ENCODE peak calls at places on chromosomes 2 and 18, in five cellular contexts. One of them, this sample, is unnamed.

GRCh38 chr2:131431336-131431735 is 44.6 kb upstream of the TUBA3D start:
- DNase-seq in K562: no peak
- DNase-seq in A549: no peak
- DNase-seq in sigmoid colon: no peak
- DNase-seq in stomach: no peak
- DNase-seq in this sample: no peak

GRCh38 chr2:223044092-223044836 is 7.7 kb upstream of the KCNE4 start:
- DNase-seq in K562: peak
- DNase-seq in A549: no peak
- DNase-seq in sigmoid colon: no peak
- DNase-seq in stomach: no peak
- DNase-seq in this sample: no peak

GRCh38 chr18:44518091-44518490 is 162.6 kb upstream of the SETBP1 start:
- DNase-seq in K562: no peak
- DNase-seq in A549: no peak
- DNase-seq in sigmoid colon: no peak
- DNase-seq in stomach: no peak
- DNase-seq in this sample: no peak

GRCh38 chr18:73674466-73674865 is 473.2 kb downstream of the FBXO15 start:
- DNase-seq in K562: no peak
- DNase-seq in A549: no peak
- DNase-seq in sigmoid colon: no peak
- DNase-seq in stomach: no peak
- DNase-seq in this sample: no peak

GRCh38 chr18:12028040-12028628 is 46.8 kb downstream of the IMPA2 start:
- DNase-seq in K562: no peak
- DNase-seq in A549: no peak
- DNase-seq in sigmoid colon: peak
- DNase-seq in stomach: no peak
- DNase-seq in this sample: no peak

GRCh38 chr2:235098273-235098672 is 146.5 kb downstream of the SH3BP4 start:
- DNase-seq in K562: no peak
- DNase-seq in A549: peak
- DNase-seq in sigmoid colon: no peak
- DNase-seq in stomach: no peak
- DNase-seq in this sample: no peak

GRCh38 chr18:45755936-45756335 is 32.0 kb downstream of the SLC14A1 start:
- DNase-seq in K562: no peak
- DNase-seq in A549: no peak
- DNase-seq in sigmoid colon: no peak
- DNase-seq in stomach: peak
- DNase-seq in this sample: no peak

GRCh38 chr2:23751747-23752265 is 175.1 kb downstream of the ATAD2B start:
- DNase-seq in K562: no peak
- DNase-seq in A549: no peak
- DNase-seq in sigmoid colon: no peak
- DNase-seq in stomach: no peak
- DNase-seq in this sample: no peak

GRCh38 chr2:88590998-88591613 is 36.2 kb downstream of the EIF2AK3 start:
- DNase-seq in K562: peak
- DNase-seq in A549: peak
- DNase-seq in sigmoid colon: no peak
- DNase-seq in stomach: no peak
- DNase-seq in this sample: no peak

GRCh38 chr2:144938308-144938709 is 418.4 kb upstream of the ZEB2 start:
- DNase-seq in K562: no peak
- DNase-seq in A549: peak
- DNase-seq in sigmoid colon: no peak
- DNase-seq in stomach: no peak
- DNase-seq in this sample: no peak

GRCh38 chr2:238895901-238896600 is 48.2 kb downstream of the TWIST2 start:
- DNase-seq in K562: no peak
- DNase-seq in A549: no peak
- DNase-seq in sigmoid colon: peak
- DNase-seq in stomach: peak
- DNase-seq in this sample: peak

GRCh38 chr18:2306641-2307040 is 264.7 kb downstream of the METTL4 start:
- DNase-seq in K562: no peak
- DNase-seq in A549: no peak
- DNase-seq in sigmoid colon: no peak
- DNase-seq in stomach: no peak
- DNase-seq in this sample: no peak

GRCh38 chr2:10926191-10926830 is 14.6 kb downstream of the KCNF1 start:
- DNase-seq in K562: no peak
- DNase-seq in A549: no peak
- DNase-seq in sigmoid colon: peak
- DNase-seq in stomach: no peak
- DNase-seq in this sample: no peak

GRCh38 chr2:64781991-64782390 is 128.3 kb upstream of the SERTAD2 start:
- DNase-seq in K562: no peak
- DNase-seq in A549: no peak
- DNase-seq in sigmoid colon: no peak
- DNase-seq in stomach: no peak
- DNase-seq in this sample: no peak

GRCh38 chr18:23706971-23707640 is 17.9 kb downstream of the LAMA3 start:
- DNase-seq in K562: no peak
- DNase-seq in A549: no peak
- DNase-seq in sigmoid colon: no peak
- DNase-seq in stomach: no peak
- DNase-seq in this sample: no peak

GRCh38 chr2:6788614-6789013 is 77.1 kb downstream of the CMPK2 start:
- DNase-seq in K562: no peak
- DNase-seq in A549: no peak
- DNase-seq in sigmoid colon: no peak
- DNase-seq in stomach: no peak
- DNase-seq in this sample: no peak

GRCh38 chr18:10564975-10565773 is 39.3 kb downstream of the NAPG start:
- DNase-seq in K562: peak
- DNase-seq in A549: no peak
- DNase-seq in sigmoid colon: no peak
- DNase-seq in stomach: no peak
- DNase-seq in this sample: no peak

GRCh38 chr2:84904717-84905174 is 710 bp upstream of the TMSB10 start:
- DNase-seq in K562: peak
- DNase-seq in A549: peak
- DNase-seq in sigmoid colon: peak
- DNase-seq in stomach: peak
- DNase-seq in this sample: peak
- TF ChIP-seq EP300 in K562: no peak
- TF ChIP-seq EP300 in A549: peak
- TF ChIP-seq EP300 in sigmoid colon: no peak
- TF ChIP-seq EP300 in stomach: peak
- TF ChIP-seq EP300 in this sample: peak

GRCh38 chr2:109033171-109033570 is 44.2 kb upstream of the EDAR start:
- DNase-seq in K562: no peak
- DNase-seq in A549: no peak
- DNase-seq in sigmoid colon: no peak
- DNase-seq in stomach: no peak
- DNase-seq in this sample: no peak
- H3K4me3 ChIP-seq in K562: no peak
- H3K4me3 ChIP-seq in A549: no peak
- H3K4me3 ChIP-seq in sigmoid colon: no peak
- H3K4me3 ChIP-seq in stomach: no peak
- H3K4me3 ChIP-seq in this sample: no peak

GRCh38 chr2:209619782-209620181 is 151.8 kb upstream of the UNC80 start:
- DNase-seq in K562: no peak
- DNase-seq in A549: no peak
- DNase-seq in sigmoid colon: no peak
- DNase-seq in stomach: no peak
- DNase-seq in this sample: no peak
- TF ChIP-seq EP300 in K562: no peak
- TF ChIP-seq EP300 in A549: no peak
- TF ChIP-seq EP300 in sigmoid colon: no peak
- TF ChIP-seq EP300 in stomach: no peak
- TF ChIP-seq EP300 in this sample: no peak

DNA sequence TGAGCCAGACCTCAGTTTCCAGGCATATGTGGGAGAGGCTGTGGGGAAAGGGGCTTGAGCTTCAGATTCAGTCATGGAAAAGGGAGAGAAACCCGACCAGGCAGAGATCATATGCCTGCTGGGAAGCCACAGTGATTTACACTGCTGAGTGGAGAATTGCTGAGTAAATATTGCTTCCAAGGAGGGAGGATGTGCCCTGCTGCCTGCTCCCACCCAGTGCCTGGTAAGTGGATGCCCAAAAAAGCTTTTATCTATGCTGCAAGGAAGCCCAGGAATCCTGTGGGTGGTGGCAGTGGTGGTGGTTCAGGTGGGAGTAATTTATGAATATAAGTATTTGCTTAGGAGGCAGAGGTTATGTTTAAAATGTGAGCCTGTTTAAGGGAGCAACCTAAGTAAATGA is 39.5 kb downstream of the INO80C start:
- DNase-seq in K562: no peak
- DNase-seq in A549: peak
- DNase-seq in sigmoid colon: no peak
- DNase-seq in stomach: no peak
- DNase-seq in this sample: no peak
- H3K4me3 ChIP-seq in K562: no peak
- H3K4me3 ChIP-seq in A549: no peak
- H3K4me3 ChIP-seq in sigmoid colon: no peak
- H3K4me3 ChIP-seq in stomach: no peak
- H3K4me3 ChIP-seq in this sample: no peak

GRCh38 chr2:120108049-120108448 is 95.2 kb downstream of the EPB41L5 start:
- DNase-seq in K562: no peak
- DNase-seq in A549: peak
- DNase-seq in sigmoid colon: no peak
- DNase-seq in stomach: peak
- DNase-seq in this sample: no peak
- TF ChIP-seq EP300 in K562: no peak
- TF ChIP-seq EP300 in A549: no peak
- TF ChIP-seq EP300 in sigmoid colon: no peak
- TF ChIP-seq EP300 in stomach: no peak
- TF ChIP-seq EP300 in this sample: peak

GRCh38 chr2:85428343-85428881 is 9.9 kb downstream of the SH2D6 start:
- DNase-seq in K562: no peak
- DNase-seq in A549: no peak
- DNase-seq in sigmoid colon: no peak
- DNase-seq in stomach: no peak
- DNase-seq in this sample: no peak

GRCh38 chr2:85431787-85432186 is 13.3 kb downstream of the SH2D6 start:
- DNase-seq in K562: no peak
- DNase-seq in A549: no peak
- DNase-seq in sigmoid colon: no peak
- DNase-seq in stomach: no peak
- DNase-seq in this sample: no peak

GRCh38 chr2:85429213-85429923 is 10.9 kb downstream of the SH2D6 start:
- DNase-seq in K562: no peak
- DNase-seq in A549: no peak
- DNase-seq in sigmoid colon: no peak
- DNase-seq in stomach: no peak
- DNase-seq in this sample: no peak

GRCh38 chr2:85429924-85430289 is 11.4 kb downstream of the SH2D6 start:
- DNase-seq in K562: no peak
- DNase-seq in A549: no peak
- DNase-seq in sigmoid colon: no peak
- DNase-seq in stomach: no peak
- DNase-seq in this sample: no peak

DNA sequence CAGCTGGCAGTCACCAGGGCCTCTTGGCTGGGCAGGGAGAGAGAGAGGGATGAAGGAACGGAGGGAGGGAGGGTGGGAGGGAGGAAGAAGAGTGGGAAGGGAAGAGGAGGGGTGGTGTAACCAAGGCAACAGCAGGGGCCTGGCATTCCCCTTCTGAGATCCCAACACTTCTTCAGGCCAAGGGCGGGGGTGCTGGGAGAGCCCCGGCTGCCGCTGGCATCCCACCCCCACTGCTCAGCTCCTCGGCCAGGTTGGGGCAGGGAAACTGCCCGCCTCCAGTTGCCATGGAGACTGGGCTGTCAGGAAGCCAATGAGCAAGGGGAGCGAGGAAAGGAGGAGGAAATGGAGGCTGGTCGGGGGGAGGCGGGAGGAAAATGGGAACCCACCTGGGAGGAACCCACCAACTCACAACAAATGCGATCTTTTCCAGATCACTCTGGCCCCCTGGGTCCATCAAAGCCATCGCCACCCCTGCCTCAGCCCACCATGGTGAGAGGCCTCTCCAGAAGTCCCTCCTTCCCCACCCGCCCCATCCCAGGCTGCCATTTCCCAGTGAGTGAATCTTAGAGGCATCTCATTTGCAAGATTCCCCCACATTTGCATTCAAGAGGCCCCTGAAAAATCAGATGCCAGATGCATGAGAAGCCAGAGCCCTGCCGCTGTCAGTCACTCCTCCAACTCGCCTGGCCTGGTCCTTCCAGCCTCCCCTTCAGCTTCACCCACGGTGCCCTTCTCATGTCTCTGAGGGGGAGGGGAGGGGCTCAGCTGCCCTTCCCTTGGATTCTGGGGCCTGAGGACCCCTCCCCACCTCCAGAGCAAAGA is 12.5 kb downstream of the SH2D6 start:
- DNase-seq in K562: no peak
- DNase-seq in A549: no peak
- DNase-seq in sigmoid colon: no peak
- DNase-seq in stomach: no peak
- DNase-seq in this sample: no peak
- H3K4me3 ChIP-seq in K562: no peak
- H3K4me3 ChIP-seq in A549: no peak
- H3K4me3 ChIP-seq in sigmoid colon: no peak
- H3K4me3 ChIP-seq in stomach: no peak
- H3K4me3 ChIP-seq in this sample: no peak

DNA sequence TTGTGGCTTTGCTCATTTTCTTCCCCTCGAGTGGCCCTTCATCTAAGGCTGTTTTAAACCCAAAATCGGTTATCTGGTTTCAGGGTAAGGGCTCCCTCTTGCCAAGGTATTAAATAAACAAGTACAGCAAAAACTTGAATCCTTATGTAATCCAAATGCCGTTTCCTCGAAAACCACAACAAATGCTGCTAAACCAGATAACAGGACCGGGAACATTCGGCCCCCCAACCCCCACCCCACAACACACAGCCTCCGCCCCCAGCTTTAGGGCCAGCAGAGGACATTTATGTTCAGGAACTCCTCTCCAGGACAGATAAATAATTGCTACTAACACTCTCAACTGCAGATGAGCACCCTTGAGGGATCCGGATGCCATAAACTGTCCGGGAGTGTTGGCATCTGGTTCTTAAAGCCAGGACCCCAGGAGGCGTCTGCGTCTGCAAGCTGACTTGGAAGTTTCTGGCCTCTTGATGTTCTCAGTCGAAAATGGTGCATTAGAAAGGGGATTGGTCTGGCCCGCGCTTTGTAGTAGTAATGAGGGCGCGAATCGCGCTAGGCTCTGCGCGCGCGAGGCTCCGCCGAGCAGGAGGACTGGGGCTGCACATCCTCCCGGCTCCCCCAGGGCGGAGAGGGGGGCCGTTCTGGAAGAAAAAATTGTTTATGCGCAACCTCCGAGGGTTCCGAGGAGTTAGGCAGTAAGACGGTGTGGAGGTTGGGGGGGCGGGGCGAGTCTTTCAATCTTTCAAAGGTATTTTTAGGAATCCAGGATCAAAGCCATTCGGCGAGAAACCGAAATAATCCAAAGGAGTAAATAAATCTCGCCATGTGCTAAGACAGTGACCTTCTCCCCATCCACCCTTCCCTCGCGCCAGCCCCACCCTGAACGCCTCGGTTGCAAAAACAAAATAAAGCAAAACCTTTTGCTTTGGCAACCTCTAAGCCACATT is 3.9 kb upstream of the ID2 start:
- DNase-seq in K562: peak
- DNase-seq in A549: peak
- DNase-seq in sigmoid colon: peak
- DNase-seq in stomach: peak
- DNase-seq in this sample: no peak
- TF ChIP-seq EP300 in K562: peak
- TF ChIP-seq EP300 in A549: no peak
- TF ChIP-seq EP300 in sigmoid colon: no peak
- TF ChIP-seq EP300 in stomach: no peak
- TF ChIP-seq EP300 in this sample: no peak